ENCODE peak calls at places on chromosome 7, in ten cellular contexts. W, T, M, I, R, H, J, Y, F and K are unnamed samples.

GRCh38 chr7:64875658-64876406 is 27.2 kb upstream of the ZNF273 start:
- DNase-seq in W (no peak), T (no peak), M (no peak), I (no peak), R (no peak), H (no peak), J (no peak), Y (no peak), F (no peak), K (no peak)

GRCh38 chr7:122310119-122311021 is 5.8 kb upstream of the FEZF1 start:
- DNase-seq in W (no peak), T (no peak), M (no peak), I (no peak), R (no peak), H (no peak), J (no peak), Y (no peak), F (no peak), K (no peak)

GRCh38 chr7:98881561-98882315 is 3.4 kb downstream of the TRRAP start:
- DNase-seq in W (no peak), T (no peak), M (no peak), I (no peak), R (peak), H (no peak), J (no peak), Y (no peak), F (no peak), K (no peak)

GRCh38 chr7:55366461-55367138 is 1.5 kb downstream of the LANCL2 start:
- DNase-seq in W (peak), T (no peak), M (no peak), I (peak), R (peak), H (no peak), J (no peak), Y (peak), F (no peak), K (peak)

GRCh38 chr7:151439855-151440798 is at the start of gene CRYGN:
- DNase-seq in W (no peak), T (no peak), M (no peak), I (no peak), R (no peak), H (no peak), J (no peak), Y (peak), F (no peak), K (no peak)

GRCh38 chr7:130912910-130913720 is 179.1 kb upstream of the KLF14 start:
- DNase-seq in W (peak), T (peak), M (peak), I (no peak), R (peak), H (peak), J (peak), Y (no peak), F (peak), K (peak)

GRCh38 chr7:53302511-53303246 is 267.2 kb downstream of the POM121L12 start:
- DNase-seq in W (no peak), T (no peak), M (no peak), I (no peak), R (no peak), H (no peak), J (no peak), Y (no peak), F (no peak), K (no peak)

GRCh38 chr7:150756858-150757257 is 19.6 kb downstream of the GIMAP5 start:
- DNase-seq in W (no peak), T (no peak), M (no peak), I (peak), R (no peak), H (no peak), J (no peak), Y (no peak), F (peak), K (peak)

GRCh38 chr7:135678612-135679575 is 16.6 kb downstream of the STMP1 start:
- DNase-seq in W (no peak), T (no peak), M (no peak), I (no peak), R (no peak), H (no peak), J (no peak), Y (peak), F (peak), K (no peak)

GRCh38 chr7:155533120-155533826 is 13.1 kb downstream of the CNPY1 start:
- DNase-seq in W (no peak), T (no peak), M (no peak), I (no peak), R (peak), H (no peak), J (peak), Y (peak), F (peak), K (no peak)